ENCODE peak calls at places on chromosomes 2 and 18, in six cellular contexts. One of them, this sample, is unnamed.

GRCh38 chr2:98378901-98379300 is 32.6 kb downstream of the CNGA3 start:
- DNase-seq in MM.1S: no peak
- DNase-seq in H1: no peak
- DNase-seq in naive thymus-derived CD4-positive, alpha-beta T cell: no peak
- DNase-seq in testis: peak; percentile 87
- DNase-seq in thoracic aorta: no peak
- DNase-seq in this sample: peak; percentile 70

GRCh38 chr18:62287753-62288668 is 37.1 kb upstream of the TNFRSF11A start:
- DNase-seq in MM.1S: no peak
- DNase-seq in thoracic aorta: no peak
- DNase-seq in testis: no peak
- DNase-seq in naive thymus-derived CD4-positive, alpha-beta T cell: no peak
- DNase-seq in H1: no peak
- DNase-seq in this sample: no peak

GRCh38 chr2:161798027-161798426 is 173.8 kb downstream of the SLC4A10 start:
- DNase-seq in naive thymus-derived CD4-positive, alpha-beta T cell: no peak
- DNase-seq in H1: no peak
- DNase-seq in MM.1S: no peak
- DNase-seq in testis: no peak
- DNase-seq in thoracic aorta: no peak
- DNase-seq in this sample: no peak

GRCh38 chr2:133434962-133435668 is 133.1 kb downstream of the NCKAP5 start:
- DNase-seq in MM.1S: no peak
- DNase-seq in thoracic aorta: no peak
- DNase-seq in H1: no peak
- DNase-seq in testis: no peak
- DNase-seq in naive thymus-derived CD4-positive, alpha-beta T cell: no peak
- DNase-seq in this sample: peak; percentile 46

GRCh38 chr2:52269696-52270485 is 1238.0 kb upstream of the NRXN1 start:
- DNase-seq in MM.1S: peak; percentile 25
- DNase-seq in H1: no peak
- DNase-seq in testis: no peak
- DNase-seq in naive thymus-derived CD4-positive, alpha-beta T cell: no peak
- DNase-seq in thoracic aorta: no peak
- DNase-seq in this sample: no peak

GRCh38 chr2:232647261-232647660 is 13.9 kb downstream of the EFHD1 start:
- DNase-seq in thoracic aorta: no peak
- DNase-seq in H1: no peak
- DNase-seq in testis: no peak
- DNase-seq in MM.1S: no peak
- DNase-seq in naive thymus-derived CD4-positive, alpha-beta T cell: no peak
- DNase-seq in this sample: no peak

GRCh38 chr2:146576301-146576700 is 1268.5 kb upstream of the ACVR2A start:
- DNase-seq in H1: no peak
- DNase-seq in thoracic aorta: no peak
- DNase-seq in MM.1S: no peak
- DNase-seq in naive thymus-derived CD4-positive, alpha-beta T cell: no peak
- DNase-seq in testis: no peak
- DNase-seq in this sample: no peak

GRCh38 chr2:150341982-150342680 is 145.3 kb downstream of the RND3 start:
- DNase-seq in H1: no peak
- DNase-seq in testis: no peak
- DNase-seq in MM.1S: no peak
- DNase-seq in naive thymus-derived CD4-positive, alpha-beta T cell: no peak
- DNase-seq in thoracic aorta: no peak
- DNase-seq in this sample: no peak

GRCh38 chr2:217151509-217152206 is 291.8 kb upstream of the TNP1 start:
- DNase-seq in testis: no peak
- DNase-seq in thoracic aorta: no peak
- DNase-seq in naive thymus-derived CD4-positive, alpha-beta T cell: no peak
- DNase-seq in MM.1S: no peak
- DNase-seq in H1: no peak
- DNase-seq in this sample: no peak

GRCh38 chr2:188293601-188294482 is 2.2 kb downstream of the GULP1 start:
- DNase-seq in testis: peak; percentile 78
- DNase-seq in MM.1S: no peak
- DNase-seq in naive thymus-derived CD4-positive, alpha-beta T cell: no peak
- DNase-seq in thoracic aorta: no peak
- DNase-seq in H1: no peak
- DNase-seq in this sample: peak; percentile 77

GRCh38 chr2:168684921-168685618 is 117.4 kb upstream of the NOSTRIN start:
- DNase-seq in naive thymus-derived CD4-positive, alpha-beta T cell: no peak
- DNase-seq in MM.1S: no peak
- DNase-seq in testis: no peak
- DNase-seq in thoracic aorta: no peak
- DNase-seq in H1: no peak
- DNase-seq in this sample: no peak

GRCh38 chr2:204239756-204240155 is 303.2 kb downstream of the ICOS start:
- DNase-seq in H1: no peak
- DNase-seq in naive thymus-derived CD4-positive, alpha-beta T cell: no peak
- DNase-seq in testis: no peak
- DNase-seq in thoracic aorta: no peak
- DNase-seq in MM.1S: no peak
- DNase-seq in this sample: no peak

GRCh38 chr18:30280861-30281470 is 761.6 kb downstream of the DSC3 start:
- DNase-seq in MM.1S: peak; percentile 46
- DNase-seq in naive thymus-derived CD4-positive, alpha-beta T cell: no peak
- DNase-seq in thoracic aorta: no peak
- DNase-seq in testis: peak; percentile 32
- DNase-seq in H1: no peak
- DNase-seq in this sample: no peak

GRCh38 chr18:45686892-45687611 is 36.9 kb upstream of the SLC14A1 start:
- DNase-seq in MM.1S: peak; percentile 90
- DNase-seq in naive thymus-derived CD4-positive, alpha-beta T cell: peak; percentile 30
- DNase-seq in H1: no peak
- DNase-seq in thoracic aorta: no peak
- DNase-seq in testis: no peak
- DNase-seq in this sample: no peak

GRCh38 chr2:164073053-164073757 is 337.4 kb upstream of the FIGN start:
- DNase-seq in naive thymus-derived CD4-positive, alpha-beta T cell: no peak
- DNase-seq in thoracic aorta: no peak
- DNase-seq in H1: no peak
- DNase-seq in testis: no peak
- DNase-seq in MM.1S: no peak
- DNase-seq in this sample: no peak

GRCh38 chr2:181140414-181140813 is 160.0 kb downstream of the UBE2E3 start:
- DNase-seq in testis: no peak
- DNase-seq in naive thymus-derived CD4-positive, alpha-beta T cell: no peak
- DNase-seq in H1: no peak
- DNase-seq in thoracic aorta: no peak
- DNase-seq in MM.1S: no peak
- DNase-seq in this sample: peak; percentile 32

GRCh38 chr2:134949966-134950708 is 31.5 kb downstream of the CCNT2 start:
- DNase-seq in H1: no peak
- DNase-seq in thoracic aorta: no peak
- DNase-seq in testis: no peak
- DNase-seq in MM.1S: no peak
- DNase-seq in naive thymus-derived CD4-positive, alpha-beta T cell: no peak
- DNase-seq in this sample: no peak

GRCh38 chr2:162182395-162182794 is 30.3 kb upstream of the GCG start:
- DNase-seq in H1: no peak
- DNase-seq in naive thymus-derived CD4-positive, alpha-beta T cell: no peak
- DNase-seq in thoracic aorta: no peak
- DNase-seq in testis: no peak
- DNase-seq in MM.1S: no peak
- DNase-seq in this sample: no peak

GRCh38 chr18:59697236-59697932 is at the start of gene CCBE1:
- DNase-seq in naive thymus-derived CD4-positive, alpha-beta T cell: no peak
- DNase-seq in H1: peak; percentile 49
- DNase-seq in testis: peak; percentile 76
- DNase-seq in MM.1S: no peak
- DNase-seq in thoracic aorta: no peak
- DNase-seq in this sample: peak; percentile 88

GRCh38 chr2:172093416-172094318 is 8.4 kb downstream of the DLX1 start:
- DNase-seq in testis: no peak
- DNase-seq in thoracic aorta: no peak
- DNase-seq in naive thymus-derived CD4-positive, alpha-beta T cell: no peak
- DNase-seq in MM.1S: no peak
- DNase-seq in H1: no peak
- DNase-seq in this sample: no peak

GRCh38 chr2:100785621-100786296 is 34.2 kb upstream of the NPAS2 start:
- DNase-seq in H1: no peak
- DNase-seq in testis: no peak
- DNase-seq in MM.1S: no peak
- DNase-seq in thoracic aorta: no peak
- DNase-seq in naive thymus-derived CD4-positive, alpha-beta T cell: no peak
- DNase-seq in this sample: no peak

DNA sequence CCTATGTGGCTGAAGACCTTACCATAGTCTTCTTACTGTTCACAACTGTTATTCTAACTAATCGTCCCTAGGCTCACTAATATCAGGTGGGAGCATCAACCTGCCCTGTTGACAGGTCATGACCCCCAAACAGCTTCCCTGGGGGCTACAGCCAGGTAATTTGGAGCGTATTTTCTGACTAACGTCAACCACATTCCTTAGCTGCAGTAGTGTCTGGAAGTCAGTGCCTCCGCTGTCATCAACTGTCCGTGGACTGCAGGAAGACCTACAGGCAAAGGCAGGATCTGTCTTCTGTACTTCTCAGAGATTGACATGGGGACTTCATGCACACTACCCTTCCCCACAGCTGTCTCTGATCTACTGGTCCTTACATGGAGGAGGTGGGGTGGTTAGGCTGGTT is 456.9 kb downstream of the BCL11A start:
- DNase-seq in MM.1S: no peak
- DNase-seq in naive thymus-derived CD4-positive, alpha-beta T cell: no peak
- DNase-seq in testis: no peak
- DNase-seq in thoracic aorta: no peak
- DNase-seq in H1: no peak
- DNase-seq in this sample: no peak
- H3K27ac ChIP-seq in MM.1S: no peak overlapping the region
- H3K27ac ChIP-seq in naive thymus-derived CD4-positive, alpha-beta T cell: no peak overlapping the region
- H3K27ac ChIP-seq in testis: no peak overlapping the region
- H3K27ac ChIP-seq in thoracic aorta: no peak overlapping the region
- H3K27ac ChIP-seq in H1: no peak overlapping the region
- H3K27ac ChIP-seq in this sample: no peak overlapping the region

GRCh38 chr2:10043906-10044601 is 704 bp downstream of the KLF11 start:
- DNase-seq in thoracic aorta: peak; percentile 93
- DNase-seq in H1: no peak
- DNase-seq in naive thymus-derived CD4-positive, alpha-beta T cell: peak; percentile 79
- DNase-seq in testis: peak; percentile 96
- DNase-seq in MM.1S: peak; percentile 95
- DNase-seq in this sample: peak; percentile 100

GRCh38 chr2:10039658-10040410 is 3.5 kb upstream of the KLF11 start:
- DNase-seq in H1: no peak
- DNase-seq in MM.1S: no peak
- DNase-seq in thoracic aorta: no peak
- DNase-seq in naive thymus-derived CD4-positive, alpha-beta T cell: no peak
- DNase-seq in testis: no peak
- DNase-seq in this sample: peak; percentile 82

GRCh38 chr2:10042301-10043161 is 819 bp upstream of the KLF11 start:
- DNase-seq in thoracic aorta: peak; percentile 38
- DNase-seq in naive thymus-derived CD4-positive, alpha-beta T cell: peak; percentile 36
- DNase-seq in testis: peak; percentile 76
- DNase-seq in H1: no peak
- DNase-seq in MM.1S: no peak
- DNase-seq in this sample: peak; percentile 95

GRCh38 chr2:10043256-10043905 is at the start of gene KLF11:
- DNase-seq in MM.1S: peak; percentile 95
- DNase-seq in H1: no peak
- DNase-seq in thoracic aorta: peak; percentile 76
- DNase-seq in naive thymus-derived CD4-positive, alpha-beta T cell: peak; percentile 80
- DNase-seq in testis: peak; percentile 92
- DNase-seq in this sample: peak; percentile 96

DNA sequence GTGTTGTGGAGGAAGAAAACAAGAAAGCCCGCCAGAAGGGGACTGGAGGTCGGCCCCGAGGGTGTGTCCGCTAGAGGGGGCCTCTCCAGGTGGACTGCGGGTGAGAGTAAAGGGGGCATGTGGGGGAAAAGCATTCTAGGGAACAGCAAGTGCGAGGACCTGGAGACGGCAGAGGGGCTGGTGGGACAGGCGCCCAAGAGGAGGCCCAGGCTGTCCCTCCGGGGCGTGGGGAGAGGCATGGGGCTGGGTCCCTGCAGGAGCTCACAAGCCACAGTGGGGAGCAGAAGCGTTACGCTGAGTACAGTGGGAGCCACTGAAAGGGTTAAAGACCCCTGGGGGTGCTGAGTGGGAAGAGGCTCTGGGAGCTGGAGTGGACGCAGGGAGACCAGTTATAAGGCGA is 1.6 kb upstream of the KLF11 start:
- DNase-seq in MM.1S: no peak
- DNase-seq in thoracic aorta: no peak
- DNase-seq in H1: no peak
- DNase-seq in naive thymus-derived CD4-positive, alpha-beta T cell: no peak
- DNase-seq in testis: no peak
- DNase-seq in this sample: peak; percentile 67
- H3K4me3 ChIP-seq in MM.1S: no peak overlapping the region
- H3K4me3 ChIP-seq in thoracic aorta: no peak overlapping the region
- H3K4me3 ChIP-seq in H1: peak overlapping the region; percentile 49
- H3K4me3 ChIP-seq in naive thymus-derived CD4-positive, alpha-beta T cell: no peak overlapping the region
- H3K4me3 ChIP-seq in testis: peak overlapping the region; percentile 39
- H3K4me3 ChIP-seq in this sample: no peak overlapping the region

GRCh38 chr2:24871852-24872323 is 48.1 kb downstream of the ADCY3 start:
- DNase-seq in testis: no peak
- DNase-seq in H1: no peak
- DNase-seq in thoracic aorta: no peak
- DNase-seq in MM.1S: no peak
- DNase-seq in naive thymus-derived CD4-positive, alpha-beta T cell: no peak
- DNase-seq in this sample: no peak

GRCh38 chr2:24872344-24873115 is 47.5 kb downstream of the ADCY3 start:
- DNase-seq in testis: no peak
- DNase-seq in naive thymus-derived CD4-positive, alpha-beta T cell: no peak
- DNase-seq in thoracic aorta: no peak
- DNase-seq in MM.1S: no peak
- DNase-seq in H1: no peak
- DNase-seq in this sample: no peak

GRCh38 chr2:24873619-24874018 is 46.4 kb downstream of the ADCY3 start:
- DNase-seq in thoracic aorta: no peak
- DNase-seq in testis: no peak
- DNase-seq in naive thymus-derived CD4-positive, alpha-beta T cell: no peak
- DNase-seq in H1: no peak
- DNase-seq in MM.1S: no peak
- DNase-seq in this sample: peak; percentile 80

GRCh38 chr2:24870440-24870839 is 49.6 kb downstream of the ADCY3 start:
- DNase-seq in H1: no peak
- DNase-seq in naive thymus-derived CD4-positive, alpha-beta T cell: no peak
- DNase-seq in MM.1S: no peak
- DNase-seq in thoracic aorta: no peak
- DNase-seq in testis: no peak
- DNase-seq in this sample: no peak

GRCh38 chr2:24870891-24871705 is 48.9 kb downstream of the ADCY3 start:
- DNase-seq in H1: no peak
- DNase-seq in naive thymus-derived CD4-positive, alpha-beta T cell: no peak
- DNase-seq in thoracic aorta: no peak
- DNase-seq in testis: no peak
- DNase-seq in MM.1S: no peak
- DNase-seq in this sample: no peak
- H3K27ac ChIP-seq in H1: no peak overlapping the region
- H3K27ac ChIP-seq in naive thymus-derived CD4-positive, alpha-beta T cell: no peak overlapping the region
- H3K27ac ChIP-seq in thoracic aorta: no peak overlapping the region
- H3K27ac ChIP-seq in testis: no peak overlapping the region
- H3K27ac ChIP-seq in MM.1S: no peak overlapping the region
- H3K27ac ChIP-seq in this sample: peak overlapping the region; percentile 16

DNA sequence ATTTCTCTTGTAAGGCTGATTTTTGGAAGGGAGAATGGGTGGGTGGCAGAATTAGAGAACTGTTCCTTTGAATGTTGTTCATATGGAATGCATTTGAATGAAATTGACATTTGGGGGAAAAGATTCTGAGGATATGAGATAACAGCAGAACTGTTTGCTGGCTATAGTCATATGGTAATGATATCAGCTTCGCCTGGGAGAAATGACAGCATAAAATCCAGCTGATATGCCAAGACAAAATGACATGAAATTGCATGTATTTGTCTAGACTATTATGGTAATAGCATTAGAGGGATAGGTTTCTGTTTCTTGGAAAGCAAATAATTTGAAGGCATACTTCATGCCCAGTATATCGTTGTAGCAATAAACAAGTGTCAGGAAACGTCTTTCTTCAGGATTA is 150.8 kb upstream of the SPATS2L start:
- DNase-seq in testis: no peak
- DNase-seq in MM.1S: no peak
- DNase-seq in naive thymus-derived CD4-positive, alpha-beta T cell: no peak
- DNase-seq in H1: no peak
- DNase-seq in thoracic aorta: no peak
- DNase-seq in this sample: no peak
- H3K4me3 ChIP-seq in testis: no peak overlapping the region
- H3K4me3 ChIP-seq in MM.1S: no peak overlapping the region
- H3K4me3 ChIP-seq in naive thymus-derived CD4-positive, alpha-beta T cell: no peak overlapping the region
- H3K4me3 ChIP-seq in H1: no peak overlapping the region
- H3K4me3 ChIP-seq in thoracic aorta: peak overlapping the region; percentile 60
- H3K4me3 ChIP-seq in this sample: peak overlapping the region; percentile 49

This sample was measured in right cardiac atrium.